ENCODE peak calls at places on chromosomes 4 and X, in four cellular contexts. B is upper lobe of left lung, R is ovary, L is A549. U is an unnamed sample. For H3K4me1, the result is how much of the 10 kb centered on the place peaks cover.

GRCh38 chrX:2220296-2220695 is 280.5 kb downstream of the DHRSX start:
- DNase-seq in R (no peak), B (no peak), L (no peak), U (no peak)

GRCh38 chr4:10078481-10079233 is 37.9 kb downstream of the WDR1 start:
- DNase-seq in R (no peak), L (no peak), B (peak), U (no peak)

GRCh38 chr4:67035501-67035900 is 509.8 kb downstream of the CENPC start:
- DNase-seq in B (no peak), L (no peak), R (no peak), U (no peak)

GRCh38 chr4:138182838-138183426 is 59.2 kb downstream of the SLC7A11 start:
- DNase-seq in R (no peak), B (no peak), L (peak), U (no peak)

GRCh38 chrX:46447384-46447783 is 97.8 kb downstream of the ZNF674 start:
- DNase-seq in R (no peak), B (no peak), L (no peak), U (no peak)

GRCh38 chr4:173539986-173540385 is 10.0 kb upstream of the HAND2 start:
- DNase-seq in R (no peak), L (no peak), B (no peak), U (no peak)

GRCh38 chr4:148834804-148835598 is 392.8 kb upstream of the NR3C2 start:
- DNase-seq in R (no peak), B (peak), L (no peak), U (no peak)

GRCh38 chr4:88737304-88738015 is 39.8 kb upstream of the NAP1L5 start:
- DNase-seq in R (peak), L (no peak), B (peak), U (no peak)

GRCh38 chrX:71489540-71489939 is 43.4 kb upstream of the OGT start:
- DNase-seq in R (no peak), L (no peak), B (no peak), U (no peak)

DNA sequence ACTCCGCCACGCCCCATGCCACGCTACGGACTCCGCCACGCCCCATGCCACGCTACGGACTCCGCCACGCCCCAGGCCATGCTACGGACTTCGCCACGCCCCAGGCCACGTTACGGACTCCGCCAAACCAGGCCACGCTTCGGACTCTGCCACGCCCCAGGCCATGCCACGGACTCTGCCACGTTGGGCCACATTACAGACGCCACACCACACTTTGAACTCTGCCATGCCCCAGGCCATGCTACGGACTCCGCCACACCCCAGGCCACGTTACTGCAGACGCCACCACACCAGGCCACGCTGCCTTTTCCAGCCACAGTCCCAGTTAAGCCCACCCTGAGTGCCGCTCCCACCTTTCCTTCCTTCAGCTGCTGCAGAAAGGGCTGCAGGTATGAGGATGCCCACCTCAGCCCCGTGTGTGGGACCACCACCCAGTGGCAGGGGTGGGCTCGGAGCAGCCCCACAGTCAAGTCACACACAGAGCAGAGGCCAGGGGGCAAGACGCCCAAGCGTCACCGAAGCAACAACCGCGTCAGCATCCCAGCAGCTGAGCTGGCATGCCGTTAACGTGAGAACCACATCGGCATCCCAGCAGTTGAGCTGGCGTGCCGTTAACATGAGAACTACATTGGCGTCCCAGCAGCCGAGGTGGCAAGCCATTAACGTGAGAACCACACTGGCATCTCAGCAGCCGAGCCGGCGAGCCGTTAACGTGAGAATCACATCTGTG is 26.5 kb downstream of the GAK start:
- DNase-seq in B (no peak), R (no peak), L (no peak), U (peak)
- H3K27ac ChIP-seq in B (no peak), R (no peak), L (no peak), U (no peak)

DNA sequence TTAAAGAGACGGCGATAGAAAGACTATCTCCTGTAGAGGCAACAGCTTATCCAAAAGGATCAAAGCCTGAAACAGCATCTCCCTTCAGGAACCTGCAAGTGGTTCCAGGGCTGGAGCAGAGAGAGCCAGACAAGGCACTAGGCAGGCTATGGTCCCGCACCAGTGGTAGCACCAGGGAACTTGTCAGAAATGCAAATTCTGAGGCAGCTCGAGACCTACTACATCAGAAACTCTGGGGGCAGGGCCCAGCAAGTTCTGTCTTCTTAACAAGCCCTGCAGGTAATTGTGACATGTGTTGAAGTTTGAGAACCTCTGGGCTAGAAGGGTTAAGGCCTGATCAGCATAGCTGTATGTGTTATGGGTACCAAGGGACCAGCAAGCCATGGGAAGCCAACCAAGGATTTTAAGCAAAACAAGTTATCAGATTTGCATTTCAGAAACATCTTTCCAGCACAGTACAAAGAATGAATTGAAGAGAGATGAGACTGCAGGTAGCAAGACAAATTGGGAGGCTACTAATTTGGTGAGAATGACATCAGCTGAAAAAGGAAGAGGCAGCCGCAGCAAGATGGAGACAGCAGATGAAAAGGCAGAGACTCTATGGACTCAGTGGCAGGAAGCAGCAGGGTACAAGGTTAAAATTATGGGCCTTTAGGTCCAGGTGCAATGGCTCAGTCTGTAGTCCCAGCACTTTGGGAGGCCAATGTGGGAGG is 139.7 kb downstream of the TSPAN5 start:
- DNase-seq in B (no peak), L (no peak), R (no peak), U (no peak)
- H3K4me1 ChIP-seq in B (under half), L (half or more), R (under half), U (under half)

GRCh38 chrX:49053223-49054072 is 5.4 kb upstream of the CCDC120 start:
- DNase-seq in B (peak), L (peak), R (peak), U (peak)
- TF ChIP-seq POLR2A in B (peak), L (peak), R (peak), U (no peak)

GRCh38 chrX:39890807-39891206 is 207.0 kb downstream of the BCOR start:
- DNase-seq in R (no peak), B (no peak), L (no peak), U (peak)

GRCh38 chrX:39895228-39896110 is 202.3 kb downstream of the BCOR start:
- DNase-seq in B (no peak), R (no peak), L (no peak), U (no peak)

GRCh38 chrX:39894626-39895025 is 203.1 kb downstream of the BCOR start:
- DNase-seq in B (peak), L (no peak), R (no peak), U (no peak)

GRCh38 chrX:39891781-39892180 is 206.0 kb downstream of the BCOR start:
- DNase-seq in L (no peak), R (no peak), B (no peak), U (no peak)

DNA sequence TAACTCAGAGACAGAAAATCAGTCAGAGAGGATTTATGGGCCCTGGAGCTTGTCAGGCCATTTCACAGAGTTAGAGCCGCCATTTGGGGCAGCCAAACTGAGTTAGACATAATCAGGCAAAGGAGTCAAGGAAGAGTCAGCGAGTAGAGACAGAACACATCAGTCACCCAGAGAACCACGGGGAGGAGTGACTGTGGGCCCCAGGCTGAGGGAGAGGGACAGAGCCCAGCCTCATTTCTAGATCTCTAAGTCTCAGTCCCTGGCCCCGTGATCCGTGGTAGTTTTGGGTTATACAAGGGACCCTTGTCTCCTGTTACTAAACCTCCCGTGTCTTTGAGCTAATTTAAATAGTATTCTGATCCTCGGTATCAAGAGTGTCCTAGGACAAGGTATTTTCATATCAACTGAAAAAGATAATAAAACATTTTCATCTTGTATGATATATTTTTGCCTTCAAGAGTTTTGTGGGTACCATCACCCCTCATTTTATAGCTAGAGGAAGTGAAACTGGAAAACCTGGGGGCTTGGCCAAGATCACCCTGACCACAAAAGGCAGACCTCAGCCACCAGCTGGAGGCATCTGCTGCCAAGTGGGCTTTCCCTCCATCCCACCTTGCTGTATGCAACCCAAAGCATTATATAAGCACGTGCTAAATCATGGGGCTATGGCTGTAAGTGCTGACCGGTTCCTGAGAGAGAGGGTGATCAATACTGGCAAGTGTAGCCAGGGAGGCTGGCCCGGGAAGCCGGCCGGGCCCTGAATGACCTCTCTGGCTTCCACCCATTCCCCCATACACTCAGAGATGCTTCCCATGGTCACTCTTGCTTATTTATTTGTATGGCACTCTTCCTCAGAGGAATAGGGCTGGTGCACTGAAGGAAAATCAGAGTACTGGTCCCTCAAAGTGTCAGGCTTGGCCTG is 204.1 kb downstream of the BCOR start:
- DNase-seq in L (no peak), B (no peak), R (no peak), U (no peak)
- H3K27ac ChIP-seq in L (peak), B (no peak), R (no peak), U (no peak)

GRCh38 chr4:184450045-184450444 is 24.3 kb downstream of the IRF2 start:
- DNase-seq in R (no peak), L (no peak), B (no peak), U (no peak)
- H3K4me1 ChIP-seq in R (under half), L (under half), B (half or more), U (half or more)

GRCh38 chr4:155761916-155762315 is 3.1 kb downstream of the GUCY1B1 start:
- DNase-seq in L (no peak), B (no peak), R (no peak), U (no peak)

GRCh38 chr4:155757745-155758265 is 1.0 kb upstream of the GUCY1B1 start:
- DNase-seq in L (no peak), R (no peak), B (no peak), U (no peak)

GRCh38 chr4:155761047-155761446 is 2.2 kb downstream of the GUCY1B1 start:
- DNase-seq in R (no peak), L (no peak), B (no peak), U (no peak)

GRCh38 chr4:155759372-155760252 is 791 bp downstream of the GUCY1B1 start:
- DNase-seq in R (peak), B (peak), L (peak), U (peak)

GRCh38 chr4:155758500-155759371 is at the start of gene GUCY1B1:
- DNase-seq in L (peak), B (peak), R (peak), U (peak)
- TF ChIP-seq POLR2A in L (no peak), B (peak), R (no peak), U (no peak)

GRCh38 chr4:71255966-71256365 is 82.9 kb upstream of the SLC4A4 start:
- DNase-seq in B (no peak), L (no peak), R (no peak), U (no peak)
- H3K27ac ChIP-seq in B (no peak), L (no peak), R (no peak), U (no peak)

GRCh38 chr4:3385719-3386440 is 55.9 kb upstream of the HGFAC start:
- DNase-seq in R (no peak), B (no peak), L (no peak), U (no peak)
- H3K4me1 ChIP-seq in R (under half), B (under half), L (under half), U (half or more)

GRCh38 chrX:153793291-153793690 is 884 bp downstream of the IDH3G start:
- DNase-seq in R (no peak), L (no peak), B (no peak), U (no peak)

GRCh38 chrX:153791104-153791852 is 2.9 kb downstream of the IDH3G start:
- DNase-seq in L (no peak), B (no peak), R (no peak), U (no peak)

GRCh38 chrX:153794897-153795816 is 689 bp downstream of the SSR4 start:
- DNase-seq in R (peak), L (no peak), B (no peak), U (no peak)

GRCh38 chrX:153792368-153792767 is 1.8 kb downstream of the IDH3G start:
- DNase-seq in B (no peak), R (no peak), L (no peak), U (no peak)

GRCh38 chrX:153794018-153794896 is at the start of the genes IDH3G and SSR4:
- DNase-seq in L (peak), B (peak), R (peak), U (peak)
- TF ChIP-seq POLR2A in L (peak), B (peak), R (peak), U (peak)

U was measured in heart left ventricle.